ENCODE peak calls at places on chromosomes 5 and 9, in six cellular contexts. One of them, this sample, is unnamed.

GRCh38 chr9:2634158-2634557 is 12.6 kb downstream of the VLDLR start:
- DNase-seq in COLO829: no peak
- DNase-seq in A549: no peak
- DNase-seq in HuH-7.5: no peak
- DNase-seq in HFFc6: no peak
- DNase-seq in SW480: no peak
- DNase-seq in this sample: no peak

GRCh38 chr9:7756088-7756487 is 43.5 kb downstream of the DMAC1 start:
- DNase-seq in HuH-7.5: no peak
- DNase-seq in A549: no peak
- DNase-seq in HFFc6: no peak
- DNase-seq in SW480: no peak
- DNase-seq in COLO829: peak
- DNase-seq in this sample: peak

GRCh38 chr9:125272697-125273096 is 11.1 kb downstream of the GAPVD1 start:
- DNase-seq in A549: no peak
- DNase-seq in COLO829: no peak
- DNase-seq in HFFc6: no peak
- DNase-seq in HuH-7.5: peak
- DNase-seq in SW480: no peak
- DNase-seq in this sample: no peak

GRCh38 chr5:84494453-84494852 is 109.8 kb upstream of the EDIL3 start:
- DNase-seq in SW480: no peak
- DNase-seq in HuH-7.5: no peak
- DNase-seq in A549: no peak
- DNase-seq in COLO829: peak
- DNase-seq in HFFc6: no peak
- DNase-seq in this sample: no peak

GRCh38 chr9:69397384-69398214 is 72.6 kb downstream of the ENTREP1 start:
- DNase-seq in A549: no peak
- DNase-seq in COLO829: peak
- DNase-seq in SW480: no peak
- DNase-seq in HuH-7.5: no peak
- DNase-seq in HFFc6: no peak
- DNase-seq in this sample: no peak

GRCh38 chr9:4927043-4927471 is 58.0 kb upstream of the JAK2 start:
- DNase-seq in A549: no peak
- DNase-seq in HFFc6: no peak
- DNase-seq in COLO829: no peak
- DNase-seq in HuH-7.5: no peak
- DNase-seq in SW480: no peak
- DNase-seq in this sample: no peak

GRCh38 chr9:38227061-38227540 is 158.1 kb upstream of the SHB start:
- DNase-seq in SW480: peak
- DNase-seq in A549: peak
- DNase-seq in COLO829: peak
- DNase-seq in HuH-7.5: peak
- DNase-seq in HFFc6: peak
- DNase-seq in this sample: peak

GRCh38 chr5:137137013-137137632 is 362.0 kb downstream of the SPOCK1 start:
- DNase-seq in SW480: no peak
- DNase-seq in HuH-7.5: no peak
- DNase-seq in HFFc6: no peak
- DNase-seq in COLO829: no peak
- DNase-seq in A549: no peak
- DNase-seq in this sample: no peak

GRCh38 chr5:35857606-35858205 is 1.0 kb downstream of the IL7R start:
- DNase-seq in A549: no peak
- DNase-seq in SW480: peak
- DNase-seq in HuH-7.5: no peak
- DNase-seq in HFFc6: peak
- DNase-seq in COLO829: peak
- DNase-seq in this sample: no peak

GRCh38 chr9:31355965-31356364 is 1028.5 kb upstream of the ACO1 start:
- DNase-seq in HFFc6: no peak
- DNase-seq in HuH-7.5: no peak
- DNase-seq in SW480: peak
- DNase-seq in A549: no peak
- DNase-seq in COLO829: peak
- DNase-seq in this sample: no peak

This sample was measured in GM19239.